ENCODE peak calls at places on chromosomes 11 and 22, in ten cellular contexts. P is pancreas, J is HFF-Myc, W is A549, Y is lower lobe of right lung, C is NB4, G is AG04450, S is RWPE2, T is GM06990, V is fibroblast of pulmonary artery. K is an unnamed sample.

GRCh38 chr11:119433369-119433749 is 10.4 kb upstream of the THY1 start:
- DNase-seq in P (no peak), J (peak; percentile 59), W (no peak), Y (no peak), C (no peak), G (no peak), S (no peak), T (no peak), V (no peak), K (no peak)

GRCh38 chr11:125873881-125874555 is 13.4 kb upstream of the HYLS1 start:
- DNase-seq in P (no peak), J (no peak), W (no peak), Y (no peak), C (no peak), G (no peak), S (no peak), T (no peak), V (no peak), K (no peak)

GRCh38 chr22:41676134-41676533 is 12.5 kb downstream of the SNU13 start:
- DNase-seq in P (no peak), J (no peak), W (no peak), Y (no peak), C (no peak), G (no peak), S (no peak), T (no peak), V (no peak), K (no peak)

GRCh38 chr11:122663764-122664163 is 8.2 kb downstream of the UBASH3B start:
- DNase-seq in P (no peak), J (no peak), W (no peak), Y (no peak), C (peak; percentile 58), G (no peak), S (no peak), T (no peak), V (no peak), K (no peak)

GRCh38 chr11:46348986-46349401 is 1.7 kb downstream of the DGKZ start:
- DNase-seq in P (no peak), J (no peak), W (no peak), Y (no peak), C (peak; percentile 76), G (no peak), S (peak; percentile 41), T (no peak), V (no peak), K (no peak)

GRCh38 chr11:25794804-25795203 is 537.1 kb upstream of the ANO3 start:
- DNase-seq in P (no peak), J (no peak), W (no peak), Y (no peak), C (no peak), G (no peak), S (no peak), T (no peak), V (no peak), K (no peak)

GRCh38 chr11:64566042-64566914 is 24.7 kb upstream of the SLC22A12 start:
- DNase-seq in P (peak; percentile 90), J (peak; percentile 47), W (peak; percentile 83), Y (peak; percentile 55), C (peak; percentile 70), G (peak; percentile 20), S (peak; percentile 75), T (no peak), V (peak; percentile 84), K (peak; percentile 72)

GRCh38 chr22:42275970-42276369 is 5.5 kb upstream of the TCF20 start:
- DNase-seq in P (no peak), J (no peak), W (no peak), Y (no peak), C (no peak), G (no peak), S (no peak), T (no peak), V (no peak), K (no peak)

GRCh38 chr11:76253416-76253815 is 47.1 kb upstream of the WNT11 start:
- DNase-seq in P (no peak), J (no peak), W (no peak), Y (no peak), C (no peak), G (no peak), S (no peak), T (no peak), V (no peak), K (peak; percentile 9)

GRCh38 chr22:46443850-46444389 is 93.5 kb downstream of the CELSR1 start:
- DNase-seq in P (no peak), J (no peak), W (no peak), Y (peak; percentile 68), C (no peak), G (no peak), S (no peak), T (no peak), V (no peak), K (no peak)

GRCh38 chr11:77710358-77710757 is 72.8 kb upstream of the CLNS1A start:
- DNase-seq in P (no peak), J (no peak), W (peak; percentile 10), Y (no peak), C (no peak), G (peak; percentile 1), S (no peak), T (no peak), V (peak; percentile 27), K (no peak)

GRCh38 chr22:22111267-22111751 is 128.7 kb upstream of the TOP3B start:
- DNase-seq in P (no peak), J (peak; percentile 9), W (peak; percentile 42), Y (no peak), C (no peak), G (peak; percentile 77), S (peak; percentile 92), T (peak; percentile 86), V (peak; percentile 66), K (no peak)
- H3K4me3 ChIP-seq in P (no peak overlapping the region), J (no peak overlapping the region), W (no peak overlapping the region), Y (no peak overlapping the region), C (no peak overlapping the region), G (no peak overlapping the region), S (no peak overlapping the region), T (peak overlapping the region; percentile 7), V (no peak overlapping the region), K (no peak overlapping the region)

DNA sequence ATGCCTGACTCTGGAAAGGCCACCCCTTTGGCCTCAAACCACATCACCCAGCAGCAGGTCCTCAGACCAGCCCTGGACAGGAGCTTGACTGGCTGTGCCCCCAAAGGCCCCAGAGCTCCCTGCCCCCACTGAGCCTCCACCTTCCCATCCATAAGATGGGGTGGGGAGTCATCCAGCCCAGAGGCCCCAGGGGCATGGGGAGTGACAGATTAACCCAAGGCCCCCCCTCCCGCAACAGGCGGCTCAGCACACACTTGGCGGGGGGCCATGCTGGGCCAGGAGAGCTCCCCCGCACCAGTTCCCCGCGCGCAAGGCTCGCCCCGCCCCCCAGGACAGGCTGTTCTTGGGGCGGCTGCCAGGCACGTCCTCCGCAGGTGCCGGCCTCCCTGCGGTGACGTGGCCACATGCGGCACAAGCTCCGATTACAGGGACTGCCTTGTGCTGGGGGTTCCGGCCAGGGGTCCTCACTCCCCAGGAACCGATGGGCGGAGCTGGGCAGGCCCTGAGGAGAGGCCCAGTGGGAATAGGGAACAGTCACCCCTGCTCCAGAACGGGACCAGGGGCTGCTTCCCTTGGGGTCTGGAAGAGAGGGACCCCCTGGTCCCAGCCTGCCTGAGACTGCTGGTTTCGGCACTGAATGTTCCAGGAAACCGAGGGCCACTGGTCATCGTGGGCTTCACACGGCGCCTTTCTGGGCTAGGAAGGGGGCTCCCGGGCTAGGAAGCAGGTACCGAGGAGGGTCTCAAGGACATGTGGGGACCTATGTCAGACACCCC is 5.1 kb upstream of the CDKN1C start:
- DNase-seq in P (peak; percentile 78), J (no peak), W (no peak), Y (peak; percentile 81), C (no peak), G (no peak), S (peak; percentile 84), T (no peak), V (peak; percentile 81), K (peak; percentile 78)
- H3K4me3 ChIP-seq in P (no peak overlapping the region), J (no peak overlapping the region), W (no peak overlapping the region), Y (no peak overlapping the region), C (no peak overlapping the region), G (no peak overlapping the region), S (peak overlapping the region; percentile 7), T (no peak overlapping the region), V (no peak overlapping the region), K (no peak overlapping the region)

GRCh38 chr22:44026630-44027511 is 2.8 kb downstream of the PARVB start:
- DNase-seq in P (peak; percentile 9), J (no peak), W (no peak), Y (peak; percentile 89), C (peak; percentile 91), G (no peak), S (no peak), T (peak; percentile 80), V (peak; percentile 62), K (peak; percentile 92)
- H3K4me3 ChIP-seq in P (no peak overlapping the region), J (no peak overlapping the region), W (no peak overlapping the region), Y (peak overlapping the region; percentile 66), C (peak overlapping the region; percentile 60), G (no peak overlapping the region), S (no peak overlapping the region), T (peak overlapping the region; percentile 75), V (no peak overlapping the region), K (peak overlapping the region; percentile 11)

GRCh38 chr22:36852056-36852973 is 8.5 kb upstream of the NCF4 start:
- DNase-seq in P (no peak), J (no peak), W (no peak), Y (no peak), C (no peak), G (no peak), S (no peak), T (no peak), V (no peak), K (no peak)

GRCh38 chr22:36850682-36851081 is 10.1 kb upstream of the NCF4 start:
- DNase-seq in P (no peak), J (no peak), W (no peak), Y (no peak), C (no peak), G (no peak), S (no peak), T (no peak), V (no peak), K (no peak)

GRCh38 chr22:36856121-36856791 is 4.5 kb upstream of the NCF4 start:
- DNase-seq in P (peak; percentile 79), J (peak; percentile 52), W (peak; percentile 79), Y (peak; percentile 95), C (peak; percentile 85), G (peak; percentile 68), S (peak; percentile 82), T (peak; percentile 87), V (peak; percentile 87), K (peak; percentile 91)

GRCh38 chr22:36855478-36855877 is 5.3 kb upstream of the NCF4 start:
- DNase-seq in P (no peak), J (no peak), W (no peak), Y (no peak), C (no peak), G (no peak), S (no peak), T (no peak), V (no peak), K (no peak)

DNA sequence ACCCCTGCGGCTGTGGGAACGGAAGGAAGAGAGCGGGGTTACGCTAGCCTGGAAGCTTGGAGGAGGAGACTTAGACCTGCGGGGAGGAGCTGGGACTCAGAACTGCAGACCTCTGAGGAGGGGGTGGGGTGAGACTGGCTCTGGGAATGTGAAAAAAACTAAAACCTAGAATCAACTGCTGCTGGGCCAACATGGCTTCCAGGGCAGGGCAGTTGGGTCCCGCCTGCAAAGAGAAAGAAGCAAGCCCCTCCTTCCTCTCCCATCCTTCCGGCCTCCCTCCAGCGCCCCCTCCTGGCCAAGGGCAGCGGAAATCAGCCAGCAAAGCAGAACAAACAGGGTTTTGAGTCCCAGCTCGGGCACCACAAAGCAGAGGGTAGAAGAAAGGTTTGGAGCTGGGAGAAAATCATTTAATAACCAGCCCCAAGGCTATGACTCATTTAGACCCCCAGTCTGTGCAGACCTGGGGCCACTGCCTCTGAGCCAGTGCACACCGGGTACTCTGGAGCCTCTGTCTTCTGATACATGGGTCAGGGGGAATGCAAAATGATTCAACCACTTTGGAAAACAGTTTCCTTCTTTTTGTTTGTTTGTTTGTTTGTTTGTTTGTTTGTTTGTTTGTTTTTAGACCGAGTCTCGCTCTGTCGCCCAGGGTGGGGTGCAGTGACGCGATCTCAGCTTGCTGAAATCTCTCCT is 7.3 kb upstream of the NCF4 start:
- DNase-seq in P (peak; percentile 28), J (peak; percentile 22), W (peak; percentile 61), Y (peak; percentile 88), C (peak; percentile 73), G (no peak), S (no peak), T (peak; percentile 80), V (peak; percentile 57), K (peak; percentile 82)
- H3K4me3 ChIP-seq in P (no peak overlapping the region), J (no peak overlapping the region), W (no peak overlapping the region), Y (no peak overlapping the region), C (no peak overlapping the region), G (no peak overlapping the region), S (no peak overlapping the region), T (no peak overlapping the region), V (no peak overlapping the region), K (no peak overlapping the region)